ENCODE peak calls at places on chromosomes 2 and 18, in ten cellular contexts. One of them, this sample, is unnamed.

GRCh38 chr18:12405066-12405465 is 2.7 kb upstream of the PRELID3A start:
- DNase-seq in HT-29: no peak
- DNase-seq in fibroblast of lung: no peak
- DNase-seq in D341Med: no peak
- DNase-seq in colonic mucosa: no peak
- DNase-seq in epithelial cell of esophagus: peak; percentile 36
- DNase-seq in H54: no peak
- DNase-seq in effector CD4-positive, alpha-beta T cell: no peak
- DNase-seq in HTR-8/SVneo: no peak
- DNase-seq in neural crest cell: no peak
- DNase-seq in this sample: no peak

GRCh38 chr18:28359177-28359576 is 182.2 kb upstream of the CDH2 start:
- DNase-seq in HT-29: no peak
- DNase-seq in fibroblast of lung: no peak
- DNase-seq in D341Med: no peak
- DNase-seq in colonic mucosa: no peak
- DNase-seq in epithelial cell of esophagus: peak; percentile 27
- DNase-seq in H54: no peak
- DNase-seq in effector CD4-positive, alpha-beta T cell: no peak
- DNase-seq in HTR-8/SVneo: no peak
- DNase-seq in neural crest cell: no peak
- DNase-seq in this sample: no peak

GRCh38 chr2:232634319-232635150 is 1.1 kb downstream of the EFHD1 start:
- DNase-seq in HT-29: no peak
- DNase-seq in fibroblast of lung: peak; percentile 31
- DNase-seq in D341Med: no peak
- DNase-seq in colonic mucosa: no peak
- DNase-seq in epithelial cell of esophagus: no peak
- DNase-seq in H54: no peak
- DNase-seq in effector CD4-positive, alpha-beta T cell: no peak
- DNase-seq in HTR-8/SVneo: no peak
- DNase-seq in neural crest cell: no peak
- DNase-seq in this sample: no peak

GRCh38 chr2:196985524-196986183 is 59.1 kb upstream of the PGAP1 start:
- DNase-seq in HT-29: no peak
- DNase-seq in fibroblast of lung: no peak
- DNase-seq in D341Med: no peak
- DNase-seq in colonic mucosa: no peak
- DNase-seq in epithelial cell of esophagus: no peak
- DNase-seq in H54: no peak
- DNase-seq in effector CD4-positive, alpha-beta T cell: no peak
- DNase-seq in HTR-8/SVneo: no peak
- DNase-seq in neural crest cell: no peak
- DNase-seq in this sample: no peak

GRCh38 chr2:2901384-2902345 is 476.0 kb downstream of the EIPR1 start:
- DNase-seq in HT-29: no peak
- DNase-seq in fibroblast of lung: no peak
- DNase-seq in D341Med: no peak
- DNase-seq in colonic mucosa: no peak
- DNase-seq in epithelial cell of esophagus: no peak
- DNase-seq in H54: no peak
- DNase-seq in effector CD4-positive, alpha-beta T cell: no peak
- DNase-seq in HTR-8/SVneo: no peak
- DNase-seq in neural crest cell: no peak
- DNase-seq in this sample: no peak

GRCh38 chr2:65991332-65991731 is 443.6 kb upstream of the MEIS1 start:
- DNase-seq in HT-29: peak; percentile 39
- DNase-seq in fibroblast of lung: no peak
- DNase-seq in D341Med: no peak
- DNase-seq in colonic mucosa: peak; percentile 38
- DNase-seq in epithelial cell of esophagus: no peak
- DNase-seq in H54: no peak
- DNase-seq in effector CD4-positive, alpha-beta T cell: no peak
- DNase-seq in HTR-8/SVneo: no peak
- DNase-seq in neural crest cell: no peak
- DNase-seq in this sample: no peak

GRCh38 chr2:43057026-43057741 is 169.2 kb downstream of the ZFP36L2 start:
- DNase-seq in HT-29: no peak
- DNase-seq in fibroblast of lung: no peak
- DNase-seq in D341Med: no peak
- DNase-seq in colonic mucosa: no peak
- DNase-seq in epithelial cell of esophagus: no peak
- DNase-seq in H54: no peak
- DNase-seq in effector CD4-positive, alpha-beta T cell: no peak
- DNase-seq in HTR-8/SVneo: peak; percentile 54
- DNase-seq in neural crest cell: no peak
- DNase-seq in this sample: no peak

GRCh38 chr2:180625006-180625844 is 355.2 kb upstream of the UBE2E3 start:
- DNase-seq in HT-29: no peak
- DNase-seq in fibroblast of lung: peak; percentile 87
- DNase-seq in D341Med: no peak
- DNase-seq in colonic mucosa: no peak
- DNase-seq in epithelial cell of esophagus: peak; percentile 62
- DNase-seq in H54: peak; percentile 6
- DNase-seq in effector CD4-positive, alpha-beta T cell: no peak
- DNase-seq in HTR-8/SVneo: peak; percentile 59
- DNase-seq in neural crest cell: no peak
- DNase-seq in this sample: no peak

GRCh38 chr2:30691948-30692828 is 115.1 kb downstream of the CAPN13 start:
- DNase-seq in HT-29: peak; percentile 33
- DNase-seq in fibroblast of lung: no peak
- DNase-seq in D341Med: no peak
- DNase-seq in colonic mucosa: no peak
- DNase-seq in epithelial cell of esophagus: no peak
- DNase-seq in H54: no peak
- DNase-seq in effector CD4-positive, alpha-beta T cell: no peak
- DNase-seq in HTR-8/SVneo: no peak
- DNase-seq in neural crest cell: no peak
- DNase-seq in this sample: no peak

GRCh38 chr2:16142383-16143361 is 202.3 kb downstream of the MYCN start:
- DNase-seq in HT-29: peak; percentile 65
- DNase-seq in fibroblast of lung: no peak
- DNase-seq in D341Med: no peak
- DNase-seq in colonic mucosa: no peak
- DNase-seq in epithelial cell of esophagus: no peak
- DNase-seq in H54: no peak
- DNase-seq in effector CD4-positive, alpha-beta T cell: no peak
- DNase-seq in HTR-8/SVneo: no peak
- DNase-seq in neural crest cell: no peak
- DNase-seq in this sample: no peak

GRCh38 chr2:132909427-132909826 is 239.4 kb upstream of the LYPD1 start:
- DNase-seq in HT-29: no peak
- DNase-seq in fibroblast of lung: peak; percentile 72
- DNase-seq in D341Med: no peak
- DNase-seq in colonic mucosa: no peak
- DNase-seq in epithelial cell of esophagus: peak; percentile 1
- DNase-seq in H54: no peak
- DNase-seq in effector CD4-positive, alpha-beta T cell: no peak
- DNase-seq in HTR-8/SVneo: peak; percentile 7
- DNase-seq in neural crest cell: no peak
- DNase-seq in this sample: no peak

GRCh38 chr2:65367517-65367916 is 64.9 kb downstream of the SPRED2 start:
- DNase-seq in HT-29: peak; percentile 65
- DNase-seq in fibroblast of lung: peak; percentile 95
- DNase-seq in D341Med: no peak
- DNase-seq in colonic mucosa: no peak
- DNase-seq in epithelial cell of esophagus: peak; percentile 99
- DNase-seq in H54: peak; percentile 58
- DNase-seq in effector CD4-positive, alpha-beta T cell: no peak
- DNase-seq in HTR-8/SVneo: peak; percentile 61
- DNase-seq in neural crest cell: no peak
- DNase-seq in this sample: no peak

GRCh38 chr2:58553937-58554336 is 312.8 kb upstream of the FANCL start:
- DNase-seq in HT-29: peak; percentile 7
- DNase-seq in fibroblast of lung: no peak
- DNase-seq in D341Med: peak; percentile 33
- DNase-seq in colonic mucosa: no peak
- DNase-seq in epithelial cell of esophagus: peak; percentile 37
- DNase-seq in H54: no peak
- DNase-seq in effector CD4-positive, alpha-beta T cell: no peak
- DNase-seq in HTR-8/SVneo: no peak
- DNase-seq in neural crest cell: no peak
- DNase-seq in this sample: no peak

GRCh38 chr2:157152362-157152761 is 105.1 kb upstream of the GALNT5 start:
- DNase-seq in HT-29: peak; percentile 52
- DNase-seq in fibroblast of lung: no peak
- DNase-seq in D341Med: no peak
- DNase-seq in colonic mucosa: no peak
- DNase-seq in epithelial cell of esophagus: no peak
- DNase-seq in H54: no peak
- DNase-seq in effector CD4-positive, alpha-beta T cell: no peak
- DNase-seq in HTR-8/SVneo: no peak
- DNase-seq in neural crest cell: no peak
- DNase-seq in this sample: no peak

GRCh38 chr2:40287201-40287600 is 164.7 kb downstream of the SLC8A1 start:
- DNase-seq in HT-29: no peak
- DNase-seq in fibroblast of lung: peak; percentile 55
- DNase-seq in D341Med: no peak
- DNase-seq in colonic mucosa: no peak
- DNase-seq in epithelial cell of esophagus: peak; percentile 77
- DNase-seq in H54: no peak
- DNase-seq in effector CD4-positive, alpha-beta T cell: no peak
- DNase-seq in HTR-8/SVneo: no peak
- DNase-seq in neural crest cell: no peak
- DNase-seq in this sample: no peak

GRCh38 chr2:158391876-158392275 is 64.7 kb downstream of the CCDC148 start:
- DNase-seq in HT-29: peak; percentile 55
- DNase-seq in fibroblast of lung: peak; percentile 61
- DNase-seq in D341Med: no peak
- DNase-seq in colonic mucosa: no peak
- DNase-seq in epithelial cell of esophagus: peak; percentile 82
- DNase-seq in H54: no peak
- DNase-seq in effector CD4-positive, alpha-beta T cell: no peak
- DNase-seq in HTR-8/SVneo: no peak
- DNase-seq in neural crest cell: no peak
- DNase-seq in this sample: no peak

GRCh38 chr2:42764096-42764495 is at the start of gene OXER1:
- DNase-seq in HT-29: no peak
- DNase-seq in fibroblast of lung: no peak
- DNase-seq in D341Med: no peak
- DNase-seq in colonic mucosa: no peak
- DNase-seq in epithelial cell of esophagus: no peak
- DNase-seq in H54: no peak
- DNase-seq in effector CD4-positive, alpha-beta T cell: no peak
- DNase-seq in HTR-8/SVneo: no peak
- DNase-seq in neural crest cell: no peak
- DNase-seq in this sample: no peak

GRCh38 chr2:26251893-26252292 is 7.2 kb downstream of the HADHB start:
- DNase-seq in HT-29: no peak
- DNase-seq in fibroblast of lung: peak; percentile 26
- DNase-seq in D341Med: no peak
- DNase-seq in colonic mucosa: no peak
- DNase-seq in epithelial cell of esophagus: no peak
- DNase-seq in H54: no peak
- DNase-seq in effector CD4-positive, alpha-beta T cell: no peak
- DNase-seq in HTR-8/SVneo: no peak
- DNase-seq in neural crest cell: no peak
- DNase-seq in this sample: no peak

GRCh38 chr2:152847067-152847466 is 128.6 kb downstream of the ARL6IP6 start:
- DNase-seq in HT-29: no peak
- DNase-seq in fibroblast of lung: peak; percentile 88
- DNase-seq in D341Med: no peak
- DNase-seq in colonic mucosa: no peak
- DNase-seq in epithelial cell of esophagus: peak; percentile 6
- DNase-seq in H54: no peak
- DNase-seq in effector CD4-positive, alpha-beta T cell: no peak
- DNase-seq in HTR-8/SVneo: no peak
- DNase-seq in neural crest cell: no peak
- DNase-seq in this sample: no peak

GRCh38 chr2:65256088-65256487 is 28.5 kb downstream of the ACTR2 start:
- DNase-seq in HT-29: peak; percentile 20
- DNase-seq in fibroblast of lung: no peak
- DNase-seq in D341Med: no peak
- DNase-seq in colonic mucosa: no peak
- DNase-seq in epithelial cell of esophagus: no peak
- DNase-seq in H54: no peak
- DNase-seq in effector CD4-positive, alpha-beta T cell: no peak
- DNase-seq in HTR-8/SVneo: no peak
- DNase-seq in neural crest cell: no peak
- DNase-seq in this sample: no peak

GRCh38 chr2:10362096-10362897 is 59.6 kb downstream of the HPCAL1 start:
- DNase-seq in HT-29: no peak
- DNase-seq in fibroblast of lung: no peak
- DNase-seq in D341Med: no peak
- DNase-seq in colonic mucosa: no peak
- DNase-seq in epithelial cell of esophagus: no peak
- DNase-seq in H54: no peak
- DNase-seq in effector CD4-positive, alpha-beta T cell: no peak
- DNase-seq in HTR-8/SVneo: no peak
- DNase-seq in neural crest cell: no peak
- DNase-seq in this sample: no peak

GRCh38 chr18:8034674-8035073 is 467.6 kb downstream of the PTPRM start:
- DNase-seq in HT-29: no peak
- DNase-seq in fibroblast of lung: no peak
- DNase-seq in D341Med: no peak
- DNase-seq in colonic mucosa: no peak
- DNase-seq in epithelial cell of esophagus: no peak
- DNase-seq in H54: no peak
- DNase-seq in effector CD4-positive, alpha-beta T cell: no peak
- DNase-seq in HTR-8/SVneo: no peak
- DNase-seq in neural crest cell: no peak
- DNase-seq in this sample: no peak

GRCh38 chr2:1736997-1737480 is 7.3 kb downstream of the PXDN start:
- DNase-seq in HT-29: no peak
- DNase-seq in fibroblast of lung: peak; percentile 93
- DNase-seq in D341Med: no peak
- DNase-seq in colonic mucosa: peak; percentile 15
- DNase-seq in epithelial cell of esophagus: peak; percentile 71
- DNase-seq in H54: no peak
- DNase-seq in effector CD4-positive, alpha-beta T cell: no peak
- DNase-seq in HTR-8/SVneo: no peak
- DNase-seq in neural crest cell: no peak
- DNase-seq in this sample: no peak

GRCh38 chr2:107248932-107249331 is 363.0 kb upstream of the ST6GAL2 start:
- DNase-seq in HT-29: no peak
- DNase-seq in fibroblast of lung: no peak
- DNase-seq in D341Med: no peak
- DNase-seq in colonic mucosa: no peak
- DNase-seq in epithelial cell of esophagus: no peak
- DNase-seq in H54: no peak
- DNase-seq in effector CD4-positive, alpha-beta T cell: no peak
- DNase-seq in HTR-8/SVneo: no peak
- DNase-seq in neural crest cell: no peak
- DNase-seq in this sample: no peak

GRCh38 chr2:36337354-36337753 is 18.2 kb upstream of the CRIM1 start:
- DNase-seq in HT-29: no peak
- DNase-seq in fibroblast of lung: no peak
- DNase-seq in D341Med: no peak
- DNase-seq in colonic mucosa: no peak
- DNase-seq in epithelial cell of esophagus: no peak
- DNase-seq in H54: no peak
- DNase-seq in effector CD4-positive, alpha-beta T cell: no peak
- DNase-seq in HTR-8/SVneo: no peak
- DNase-seq in neural crest cell: no peak
- DNase-seq in this sample: no peak

GRCh38 chr2:191264647-191265079 is 19.5 kb downstream of the MYO1B start:
- DNase-seq in HT-29: no peak
- DNase-seq in fibroblast of lung: peak; percentile 95
- DNase-seq in D341Med: no peak
- DNase-seq in colonic mucosa: no peak
- DNase-seq in epithelial cell of esophagus: no peak
- DNase-seq in H54: peak; percentile 16
- DNase-seq in effector CD4-positive, alpha-beta T cell: no peak
- DNase-seq in HTR-8/SVneo: peak; percentile 38
- DNase-seq in neural crest cell: no peak
- DNase-seq in this sample: no peak

This sample was measured in naive thymus-derived CD8-positive, alpha-beta T cell.